ENCODE peak calls at places on chromosomes 11 and 22, in seven cellular contexts. D is uterus, L is GM06990, M is prostate gland, A is GM23338, N is HCT116, X is brain microvascular endothelial cell. G is an unnamed sample. For H3K27me3 and H3K36me3, the result is how much of the 10 kb centered on the place peaks cover.

GRCh38 chr22:42976534-42976933 is 38.4 kb downstream of the PACSIN2 start:
- DNase-seq in D (no peak), L (no peak), M (no peak), A (no peak), N (no peak), X (no peak), G (no peak)

GRCh38 chr11:84720706-84721402 is 906.3 kb downstream of the DLG2 start:
- DNase-seq in D (no peak), L (no peak), M (no peak), A (peak), N (no peak), X (no peak), G (peak)

GRCh38 chr11:15654397-15654915 is 539.7 kb downstream of the INSC start:
- DNase-seq in D (no peak), L (no peak), M (no peak), A (no peak), N (no peak), X (no peak), G (no peak)

GRCh38 chr11:76939219-76939631 is 78.5 kb downstream of the ACER3 start:
- DNase-seq in D (no peak), L (no peak), M (no peak), A (no peak), N (no peak), X (no peak), G (no peak)

GRCh38 chr11:41461057-41461681 is 1.7 kb upstream of the LRRC4C start:
- DNase-seq in D (no peak), L (no peak), M (no peak), A (peak), N (peak), X (no peak), G (no peak)

GRCh38 chr11:117143390-117143789 is 697 bp upstream of the PAFAH1B2 start:
- DNase-seq in D (peak), L (no peak), M (peak), A (peak), N (no peak), X (peak), G (peak)

GRCh38 chr22:38176170-38176741 is 5.4 kb downstream of the PLA2G6 start:
- DNase-seq in D (peak), L (peak), M (peak), A (no peak), N (no peak), X (peak), G (no peak)

GRCh38 chr11:126332221-126332711 is 23.2 kb upstream of the ST3GAL4 start:
- DNase-seq in D (peak), L (no peak), M (no peak), A (no peak), N (no peak), X (peak), G (no peak)

GRCh38 chr22:43544282-43544673 is 132.5 kb downstream of the MPPED1 start:
- DNase-seq in D (no peak), L (no peak), M (no peak), A (no peak), N (no peak), X (no peak), G (no peak)

GRCh38 chr22:23233746-23234408 is 53.6 kb downstream of the BCR start:
- DNase-seq in D (no peak), L (no peak), M (no peak), A (no peak), N (no peak), X (peak), G (no peak)

GRCh38 chr11:17604201-17604912 is 57.3 kb downstream of the OTOG start:
- DNase-seq in D (no peak), L (no peak), M (no peak), A (no peak), N (no peak), X (no peak), G (peak)

GRCh38 chr11:122706261-122706660 is 50.7 kb downstream of the UBASH3B start:
- DNase-seq in D (no peak), L (no peak), M (no peak), A (no peak), N (no peak), X (no peak), G (no peak)

GRCh38 chr11:3218483-3219280 is at the start of gene MRGPRG:
- DNase-seq in D (peak), L (no peak), M (no peak), A (no peak), N (no peak), X (no peak), G (peak)

GRCh38 chr11:109133159-109133558 is 288.8 kb upstream of the C11orf87 start:
- DNase-seq in D (no peak), L (no peak), M (no peak), A (no peak), N (no peak), X (no peak), G (no peak)

GRCh38 chr11:8699903-8700302 is 17.3 kb downstream of the RPL27A start:
- DNase-seq in D (peak), L (no peak), M (no peak), A (peak), N (no peak), X (peak), G (no peak)

GRCh38 chr11:14644396-14645246 is 1.0 kb downstream of the PDE3B start:
- DNase-seq in D (no peak), L (peak), M (peak), A (peak), N (peak), X (no peak), G (peak)

GRCh38 chr11:71342951-71343827 is 90.8 kb upstream of the SHANK2 start:
- DNase-seq in D (no peak), L (no peak), M (peak), A (peak), N (peak), X (peak), G (peak)

GRCh38 chr22:49362393-49362792 is 465.3 kb downstream of the BRD1 start:
- DNase-seq in D (no peak), L (no peak), M (no peak), A (no peak), N (no peak), X (no peak), G (no peak)

GRCh38 chr11:102109896-102110760 is at the start of gene YAP1:
- DNase-seq in D (peak), L (peak), M (peak), A (peak), N (peak), X (peak), G (peak)

GRCh38 chr11:36265793-36266628 is 23.2 kb downstream of the COMMD9 start:
- DNase-seq in D (peak), L (peak), M (peak), A (peak), N (peak), X (peak), G (peak)

GRCh38 chr11:72840780-72841179 is 26.6 kb downstream of the ATG16L2 start:
- DNase-seq in D (peak), L (no peak), M (no peak), A (no peak), N (no peak), X (peak), G (no peak)

GRCh38 chr11:127875076-127875475 is 712.3 kb downstream of the ETS1 start:
- DNase-seq in D (no peak), L (no peak), M (no peak), A (no peak), N (no peak), X (no peak), G (no peak)

GRCh38 chr11:113176971-113177370 is 137.4 kb upstream of the TTC12 start:
- DNase-seq in D (no peak), L (no peak), M (no peak), A (no peak), N (no peak), X (peak), G (no peak)

GRCh38 chr11:10301656-10302293 is 3.1 kb upstream of the ADM start:
- DNase-seq in D (no peak), L (no peak), M (no peak), A (no peak), N (no peak), X (peak), G (no peak)

GRCh38 chr11:126113515-126113957 is 50.9 kb upstream of the CDON start:
- DNase-seq in D (peak), L (no peak), M (peak), A (no peak), N (peak), X (peak), G (no peak)

GRCh38 chr22:20578192-20578591 is 70.8 kb downstream of the MED15 start:
- DNase-seq in D (no peak), L (no peak), M (no peak), A (no peak), N (no peak), X (no peak), G (no peak)

GRCh38 chr11:1782026-1782696 is 18.4 kb upstream of the CTSD start:
- DNase-seq in D (no peak), L (no peak), M (no peak), A (no peak), N (no peak), X (no peak), G (peak)

GRCh38 chr11:17008099-17008498 is 6.1 kb downstream of the PLEKHA7 start:
- DNase-seq in D (no peak), L (no peak), M (peak), A (no peak), N (no peak), X (no peak), G (no peak)

GRCh38 chr11:113240389-113240788 is 74.0 kb upstream of the TTC12 start:
- DNase-seq in D (no peak), L (no peak), M (no peak), A (no peak), N (no peak), X (no peak), G (no peak)

GRCh38 chr11:40240284-40240683 is 1219.2 kb downstream of the LRRC4C start:
- DNase-seq in D (no peak), L (no peak), M (no peak), A (no peak), N (no peak), X (no peak), G (no peak)

GRCh38 chr11:569273-569885 is 6.9 kb upstream of the PHRF1 start:
- DNase-seq in D (no peak), L (no peak), M (no peak), A (peak), N (no peak), X (no peak), G (peak)

GRCh38 chr22:23225724-23226496 is 45.6 kb downstream of the BCR start:
- DNase-seq in D (peak), L (no peak), M (peak), A (no peak), N (no peak), X (peak), G (peak)

GRCh38 chr11:110529043-110529442 is 99.3 kb downstream of the FDX1 start:
- DNase-seq in D (no peak), L (no peak), M (no peak), A (peak), N (peak), X (peak), G (no peak)

GRCh38 chr11:3341298-3341697 is 37.6 kb downstream of the ZNF195 start:
- DNase-seq in D (no peak), L (no peak), M (peak), A (peak), N (peak), X (peak), G (peak)

GRCh38 chr11:134949716-134950115 is 537.7 kb upstream of the B3GAT1 start:
- DNase-seq in D (no peak), L (no peak), M (no peak), A (no peak), N (no peak), X (peak), G (no peak)

GRCh38 chr11:132126973-132127900 is 756.8 kb downstream of the NTM start:
- DNase-seq in D (no peak), L (no peak), M (no peak), A (peak), N (no peak), X (peak), G (peak)
- H3K4me3 ChIP-seq in D (no peak), L (no peak), M (no peak), A (peak), N (no peak), X (peak), G (peak)

GRCh38 chr11:121194731-121195596 is 93.9 kb downstream of the TECTA start:
- DNase-seq in D (peak), L (no peak), M (peak), A (peak), N (peak), X (peak), G (peak)

GRCh38 chr11:121198491-121198890 is 94.1 kb upstream of the SC5D start:
- DNase-seq in D (no peak), L (no peak), M (no peak), A (peak), N (no peak), X (no peak), G (no peak)

DNA sequence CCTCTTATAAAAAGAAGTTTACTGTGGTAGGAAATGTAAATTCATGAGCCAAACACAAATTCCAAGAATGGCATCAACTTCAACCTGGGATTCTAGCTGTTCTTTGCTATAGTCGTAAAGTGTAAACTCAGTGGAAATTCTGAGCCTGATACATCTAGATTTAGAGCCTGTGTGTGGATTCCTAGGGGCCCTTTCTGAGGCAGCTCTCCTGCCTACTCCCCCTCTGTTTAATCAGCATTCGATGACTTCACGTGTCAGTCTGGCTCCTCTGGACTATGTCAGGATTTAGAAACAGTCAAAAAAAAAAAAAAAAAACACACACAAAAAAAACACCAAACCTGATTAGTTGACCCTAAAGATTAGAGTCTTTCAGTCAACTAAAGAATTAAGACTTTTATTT is 93.1 kb upstream of the SC5D start:
- DNase-seq in D (no peak), L (no peak), M (no peak), A (peak), N (no peak), X (no peak), G (peak)
- H3K27me3 ChIP-seq in D (under half), L (under half), M (under half), A (under half), N (under half), X (under half), G (under half)

GRCh38 chr11:83033367-83033766 is 38.3 kb downstream of the RAB30 start:
- DNase-seq in D (no peak), L (no peak), M (no peak), A (no peak), N (no peak), X (no peak), G (no peak)
- H3K36me3 ChIP-seq in D (under half), L (under half), M (under half), A (under half), N (under half), X (under half), G (under half)

GRCh38 chr22:17319541-17319940 is 49.7 kb upstream of the CECR2 start:
- DNase-seq in D (no peak), L (no peak), M (no peak), A (no peak), N (no peak), X (no peak), G (no peak)
- H3K4me3 ChIP-seq in D (no peak), L (no peak), M (no peak), A (no peak), N (no peak), X (no peak), G (no peak)

GRCh38 chr22:45938913-45939312 is 38.0 kb downstream of the WNT7B start:
- DNase-seq in D (no peak), L (no peak), M (no peak), A (no peak), N (no peak), X (no peak), G (no peak)
- H3K27me3 ChIP-seq in D (under half), L (under half), M (under half), A (under half), N (under half), X (under half), G (under half)

DNA sequence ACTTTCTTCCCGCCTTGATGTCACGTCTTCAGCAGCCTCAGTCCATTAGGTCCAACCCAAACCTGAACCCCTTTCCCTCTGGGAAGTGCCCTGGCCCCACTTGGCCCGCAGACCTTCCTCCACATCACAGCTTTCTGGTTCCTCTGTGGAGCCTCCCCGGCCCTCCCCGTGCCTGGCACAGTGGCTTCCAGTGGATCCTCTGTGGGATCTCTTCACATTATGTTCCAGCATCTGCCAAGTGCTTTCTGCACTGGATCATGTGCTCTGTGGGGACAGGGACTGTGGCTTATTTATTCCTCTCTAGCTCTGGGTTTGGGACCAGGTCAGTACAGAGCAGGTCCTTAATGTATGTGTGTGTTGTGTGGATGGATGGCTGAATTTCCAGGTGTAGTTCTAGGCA is 30.9 kb downstream of the POLR3H start:
- DNase-seq in D (no peak), L (no peak), M (no peak), A (no peak), N (no peak), X (no peak), G (no peak)
- H3K36me3 ChIP-seq in D (under half), L (half or more), M (under half), A (under half), N (under half), X (under half), G (under half)

GRCh38 chr11:130831506-130832385 is 84.5 kb downstream of the SNX19 start:
- DNase-seq in D (no peak), L (peak), M (no peak), A (peak), N (no peak), X (no peak), G (peak)
- H3K4me3 ChIP-seq in D (no peak), L (no peak), M (no peak), A (no peak), N (no peak), X (no peak), G (no peak)

DNA sequence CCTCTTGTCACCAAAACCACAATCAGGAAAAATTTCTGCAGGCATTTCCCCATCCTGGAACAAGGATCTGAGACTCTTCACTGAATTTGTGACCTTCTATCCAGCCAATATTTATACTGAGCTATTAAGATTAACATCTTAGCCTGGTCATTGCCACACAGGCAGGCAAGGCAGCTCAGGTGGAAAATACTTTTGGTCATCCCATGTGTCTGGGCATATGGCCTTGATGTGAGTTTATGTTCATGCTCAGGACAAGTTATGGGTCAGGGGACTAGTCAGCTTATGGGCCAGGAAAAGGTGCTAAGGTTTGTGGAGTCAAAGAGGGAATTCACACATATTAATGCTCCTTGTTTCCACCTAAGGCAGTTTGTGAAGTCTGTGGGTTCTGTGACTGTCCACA is 124.3 kb upstream of the TOP3B start:
- DNase-seq in D (no peak), L (no peak), M (no peak), A (no peak), N (no peak), X (no peak), G (no peak)
- H3K27me3 ChIP-seq in D (under half), L (under half), M (under half), A (half or more), N (under half), X (under half), G (half or more)

GRCh38 chr11:94869186-94869585 is 101.0 kb downstream of the AMOTL1 start:
- DNase-seq in D (no peak), L (no peak), M (no peak), A (no peak), N (no peak), X (no peak), G (no peak)

GRCh38 chr11:94866936-94867795 is 99.0 kb downstream of the AMOTL1 start:
- DNase-seq in D (no peak), L (no peak), M (no peak), A (no peak), N (no peak), X (no peak), G (no peak)

GRCh38 chr11:94866231-94866827 is 98.2 kb downstream of the AMOTL1 start:
- DNase-seq in D (no peak), L (no peak), M (no peak), A (no peak), N (no peak), X (peak), G (no peak)

GRCh38 chr11:94870422-94870821 is 102.3 kb downstream of the AMOTL1 start:
- DNase-seq in D (no peak), L (no peak), M (no peak), A (no peak), N (no peak), X (no peak), G (no peak)

DNA sequence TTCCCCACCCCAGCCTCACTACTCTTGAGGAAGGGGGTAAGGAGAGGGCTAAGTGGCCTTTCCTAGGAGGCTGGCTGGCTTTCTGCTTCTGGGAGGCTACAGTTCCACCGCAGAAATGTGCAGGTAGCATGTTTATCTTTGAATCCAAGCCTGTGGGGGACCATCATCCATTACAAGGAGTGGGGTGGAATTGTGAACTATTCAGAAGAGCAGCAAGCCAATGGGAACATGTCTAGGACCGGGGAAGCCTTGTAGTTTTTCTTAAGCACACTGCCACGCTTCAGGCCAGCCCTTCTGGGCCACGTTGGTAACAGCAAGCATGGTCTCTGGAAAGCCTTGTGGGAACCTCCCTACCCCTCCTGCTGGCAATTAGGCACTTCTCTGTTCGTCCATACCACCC is 100.3 kb downstream of the AMOTL1 start:
- DNase-seq in D (no peak), L (no peak), M (no peak), A (no peak), N (no peak), X (no peak), G (no peak)
- H3K36me3 ChIP-seq in D (under half), L (under half), M (under half), A (under half), N (under half), X (half or more), G (under half)

DNA sequence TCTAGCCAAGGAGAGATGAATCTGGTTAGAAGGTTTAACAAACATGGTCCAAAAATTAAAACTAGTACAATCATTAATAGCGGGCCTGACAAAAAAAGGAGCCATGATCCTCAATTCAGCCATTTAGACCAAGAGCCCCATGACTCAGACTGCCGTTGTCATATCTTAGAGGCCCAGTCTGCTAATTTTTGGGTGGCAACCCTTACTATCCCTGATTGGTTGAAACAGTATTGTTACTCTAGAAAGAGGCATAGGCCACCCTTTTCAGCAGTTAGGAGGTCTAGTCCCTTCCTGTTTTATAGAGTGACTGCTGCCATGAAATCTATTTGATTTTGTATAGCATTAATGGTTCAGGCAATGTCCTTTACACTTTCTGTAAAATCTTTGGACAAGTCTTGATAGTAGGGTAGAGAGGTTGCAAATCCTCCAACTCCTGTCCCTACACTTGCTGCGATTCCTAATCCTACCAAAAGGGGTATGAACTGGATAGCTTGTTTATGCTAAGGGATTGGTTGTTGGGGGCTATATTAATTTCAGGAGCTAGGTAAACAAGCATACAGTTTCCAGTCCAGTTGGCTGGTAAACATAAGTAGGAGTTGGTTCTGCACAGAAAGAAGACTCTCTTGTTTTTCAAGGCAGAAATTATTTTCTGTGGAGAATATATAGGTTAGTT is 1056.3 kb upstream of the CNTN5 start:
- DNase-seq in D (no peak), L (no peak), M (no peak), A (no peak), N (no peak), X (no peak), G (no peak)
- H3K4me3 ChIP-seq in D (no peak), L (no peak), M (no peak), A (no peak), N (no peak), X (no peak), G (no peak)

G was measured in H7.